ENCODE peak calls at places on chromosomes 3 and 15, in ten cellular contexts. C is left cardiac atrium; T is stimulated activated CD4-positive, alpha-beta T cell treated with anti-CD3 and anti-CD28 coated beads, Interleukin-2, amount 100 ng/mL, for 24 hours; R is pancreas; J is mesendoderm; M is mucosa of gallbladder; Y is Right ventricle myocardium superior; D is adipocyte; W is MCF 10A; Z is natural killer cell. L is an unnamed sample.

GRCh38 chr15:48643236-48643635 is 2.3 kb downstream of the FBN1 start:
- DNase-seq in C (no peak), T (no peak), R (no peak), J (no peak), M (no peak), Y (no peak), D (no peak), W (no peak), Z (no peak), L (no peak)

GRCh38 chr3:140223631-140224030 is 288.6 kb downstream of the CLSTN2 start:
- DNase-seq in C (no peak), T (no peak), R (no peak), J (no peak), M (no peak), Y (no peak), D (peak), W (peak), Z (no peak), L (peak)

GRCh38 chr15:92000709-92001108 is 147.2 kb downstream of the SLCO3A1 start:
- DNase-seq in C (no peak), T (no peak), R (no peak), J (no peak), M (no peak), Y (no peak), D (no peak), W (no peak), Z (no peak), L (no peak)

GRCh38 chr3:37872413-37873160 is 10.9 kb downstream of the CTDSPL start:
- DNase-seq in C (no peak), T (no peak), R (no peak), J (no peak), M (no peak), Y (peak), D (no peak), W (peak), Z (no peak), L (no peak)

GRCh38 chr3:38579551-38580449 is 69.7 kb downstream of the SCN5A start:
- DNase-seq in C (peak), T (no peak), R (peak), J (peak), M (no peak), Y (peak), D (peak), W (no peak), Z (peak), L (peak)

GRCh38 chr3:36876181-36876936 is 68.5 kb downstream of the TRANK1 start:
- DNase-seq in C (no peak), T (no peak), R (no peak), J (no peak), M (no peak), Y (no peak), D (no peak), W (no peak), Z (peak), L (no peak)

GRCh38 chr3:124230928-124231456 is 239.1 kb upstream of the ROPN1 start:
- DNase-seq in C (no peak), T (no peak), R (no peak), J (peak), M (no peak), Y (no peak), D (no peak), W (no peak), Z (no peak), L (no peak)

GRCh38 chr15:65049418-65049840 is 4.2 kb downstream of the SLC51B start:
- DNase-seq in C (peak), T (peak), R (peak), J (peak), M (peak), Y (peak), D (peak), W (peak), Z (peak), L (peak)

GRCh38 chr15:57376695-57377477 is 581 bp downstream of the CGNL1 start:
- DNase-seq in C (peak), T (peak), R (peak), J (peak), M (no peak), Y (peak), D (peak), W (peak), Z (no peak), L (no peak)

GRCh38 chr3:9785602-9786001 is 6.7 kb downstream of the TADA3 start:
- DNase-seq in C (no peak), T (no peak), R (no peak), J (no peak), M (no peak), Y (no peak), D (no peak), W (no peak), Z (no peak), L (no peak)

GRCh38 chr3:128009952-128010846 is 42.0 kb upstream of the SEC61A1 start:
- DNase-seq in C (no peak), T (no peak), R (no peak), J (no peak), M (no peak), Y (no peak), D (peak), W (peak), Z (no peak), L (peak)

GRCh38 chr3:172550347-172550943 is 27.2 kb upstream of the TNFSF10 start:
- DNase-seq in C (no peak), T (peak), R (no peak), J (no peak), M (no peak), Y (no peak), D (peak), W (peak), Z (peak), L (peak)

GRCh38 chr3:17686613-17687012 is 55.8 kb downstream of the TBC1D5 start:
- DNase-seq in C (no peak), T (no peak), R (no peak), J (peak), M (no peak), Y (no peak), D (no peak), W (peak), Z (no peak), L (peak)

GRCh38 chr3:187746479-187747335 is 1.4 kb upstream of the BCL6 start:
- DNase-seq in C (no peak), T (peak), R (peak), J (peak), M (no peak), Y (peak), D (peak), W (peak), Z (no peak), L (peak)

L was measured in LHCN-M2.